ENCODE peak calls at places on chromosomes 13 and 19, in nine cellular contexts. B is glutamatergic neuron; C is CD8-positive, alpha-beta T cell; S is HFFc6; U is DND-41; Q is mesothelial cell of epicardium; G is cardiac fibroblast; W is kidney epithelial cell; A is endothelial cell. N is an unnamed sample.

GRCh38 chr13:31046711-31047279 is 114.3 kb downstream of the TEX26 start:
- DNase-seq in S (no peak), C (no peak), B (peak), Q (no peak), W (no peak), U (no peak), G (peak), A (no peak), N (no peak)

GRCh38 chr19:11479470-11480080 is 1.3 kb downstream of the ELAVL3 start:
- DNase-seq in A (no peak), Q (no peak), B (peak), U (no peak), W (no peak), C (no peak), G (peak), S (no peak), N (no peak)

GRCh38 chr19:21463449-21464105 is 41.8 kb upstream of the ZNF429 start:
- DNase-seq in W (peak), U (peak), A (peak), S (no peak), C (no peak), Q (peak), G (no peak), B (peak), N (no peak)

GRCh38 chr13:33634526-33635111 is 183.3 kb upstream of the RFC3 start:
- DNase-seq in Q (no peak), U (no peak), A (no peak), C (no peak), G (peak), B (no peak), W (no peak), S (no peak), N (no peak)

GRCh38 chr19:7590256-7590655 is 5.4 kb upstream of the CAMSAP3 start:
- DNase-seq in C (no peak), U (no peak), S (no peak), B (no peak), G (no peak), Q (no peak), W (no peak), A (no peak), N (no peak)

GRCh38 chr19:46173886-46174475 is 25.9 kb downstream of the IGFL2 start:
- DNase-seq in W (no peak), S (no peak), G (no peak), U (no peak), A (no peak), C (no peak), B (no peak), Q (no peak), N (no peak)

GRCh38 chr13:78410164-78410563 is 193.2 kb downstream of the POU4F1 start:
- DNase-seq in C (no peak), Q (no peak), U (no peak), G (no peak), B (no peak), A (no peak), S (no peak), W (no peak), N (no peak)

GRCh38 chr13:64061649-64062048 is 2646.0 kb upstream of the PCDH20 start:
- DNase-seq in C (no peak), S (no peak), W (no peak), B (no peak), G (no peak), Q (no peak), A (no peak), U (no peak), N (no peak)

GRCh38 chr19:35207391-35207871 is 21.1 kb downstream of the FAM187B start:
- DNase-seq in S (no peak), G (no peak), Q (no peak), B (no peak), A (no peak), W (no peak), U (no peak), C (peak), N (no peak)

GRCh38 chr19:16559896-16560295 is 12.3 kb downstream of the SLC35E1 start:
- DNase-seq in Q (no peak), A (no peak), G (no peak), W (no peak), S (no peak), B (no peak), C (no peak), U (no peak), N (no peak)

GRCh38 chr19:1249298-1249989 is 1.1 kb downstream of the MIDN start:
- DNase-seq in B (peak), W (peak), G (peak), C (peak), S (peak), Q (peak), A (peak), U (peak), N (peak)

GRCh38 chr19:1248454-1249297 is at the start of gene MIDN:
- DNase-seq in W (no peak), A (peak), C (peak), Q (peak), U (no peak), B (peak), G (peak), S (peak), N (peak)

GRCh38 chr19:1249990-1250298 is 1.6 kb downstream of the MIDN start:
- DNase-seq in W (no peak), B (no peak), A (no peak), S (no peak), G (no peak), U (no peak), C (no peak), Q (no peak), N (no peak)

GRCh38 chr19:1245884-1246816 is 2.2 kb upstream of the MIDN start:
- DNase-seq in G (no peak), W (no peak), U (no peak), C (peak), B (no peak), S (no peak), A (no peak), Q (no peak), N (no peak)

GRCh38 chr19:1247747-1248453 is 483 bp upstream of the MIDN start:
- DNase-seq in G (peak), B (peak), C (peak), W (no peak), S (peak), A (peak), Q (no peak), U (no peak), N (peak)
- TF ChIP-seq CTCF in G (peak), B (no peak), C (no peak), W (peak), S (peak), A (no peak), Q (no peak), U (no peak), N (no peak)

DNA sequence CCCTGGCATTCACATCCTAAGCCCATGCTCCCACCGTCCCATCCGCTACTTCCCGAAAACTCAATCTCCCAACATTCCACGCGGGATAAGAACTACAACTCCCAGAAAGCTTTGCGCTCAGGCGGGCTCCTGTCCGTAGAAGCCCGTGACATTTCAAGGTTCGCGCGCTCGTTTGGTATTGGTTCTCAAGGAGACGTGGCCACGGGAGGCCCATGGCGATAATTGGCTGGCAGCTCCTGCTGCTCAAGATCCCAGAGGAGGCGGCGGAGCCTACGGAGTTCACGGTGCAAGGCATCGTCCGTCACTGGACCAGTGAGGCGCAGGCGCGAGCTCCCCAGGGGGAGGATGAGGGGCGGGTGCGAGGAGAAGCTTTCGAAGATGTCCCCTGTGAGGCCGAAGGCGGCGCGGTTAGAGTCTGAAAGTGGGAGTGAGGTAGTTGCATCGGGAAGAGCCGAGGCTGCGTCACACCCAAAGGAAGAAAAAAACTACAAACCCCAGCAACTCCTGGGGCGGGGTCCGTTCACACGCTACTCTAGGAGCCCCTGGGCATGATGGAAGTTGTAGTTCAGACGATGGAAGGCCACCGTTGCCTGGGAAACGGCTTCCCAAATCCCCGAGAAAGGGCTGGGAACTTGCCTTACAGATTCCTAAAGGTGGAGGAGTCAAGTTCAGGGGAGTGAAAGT is 1.2 kb upstream of the MAMSTR start:
- DNase-seq in C (peak), U (peak), Q (peak), S (peak), W (peak), G (peak), B (peak), A (peak), N (peak)
- TF ChIP-seq CTCF in C (no peak), U (no peak), Q (no peak), S (no peak), W (no peak), G (peak), B (no peak), A (no peak), N (no peak)

DNA sequence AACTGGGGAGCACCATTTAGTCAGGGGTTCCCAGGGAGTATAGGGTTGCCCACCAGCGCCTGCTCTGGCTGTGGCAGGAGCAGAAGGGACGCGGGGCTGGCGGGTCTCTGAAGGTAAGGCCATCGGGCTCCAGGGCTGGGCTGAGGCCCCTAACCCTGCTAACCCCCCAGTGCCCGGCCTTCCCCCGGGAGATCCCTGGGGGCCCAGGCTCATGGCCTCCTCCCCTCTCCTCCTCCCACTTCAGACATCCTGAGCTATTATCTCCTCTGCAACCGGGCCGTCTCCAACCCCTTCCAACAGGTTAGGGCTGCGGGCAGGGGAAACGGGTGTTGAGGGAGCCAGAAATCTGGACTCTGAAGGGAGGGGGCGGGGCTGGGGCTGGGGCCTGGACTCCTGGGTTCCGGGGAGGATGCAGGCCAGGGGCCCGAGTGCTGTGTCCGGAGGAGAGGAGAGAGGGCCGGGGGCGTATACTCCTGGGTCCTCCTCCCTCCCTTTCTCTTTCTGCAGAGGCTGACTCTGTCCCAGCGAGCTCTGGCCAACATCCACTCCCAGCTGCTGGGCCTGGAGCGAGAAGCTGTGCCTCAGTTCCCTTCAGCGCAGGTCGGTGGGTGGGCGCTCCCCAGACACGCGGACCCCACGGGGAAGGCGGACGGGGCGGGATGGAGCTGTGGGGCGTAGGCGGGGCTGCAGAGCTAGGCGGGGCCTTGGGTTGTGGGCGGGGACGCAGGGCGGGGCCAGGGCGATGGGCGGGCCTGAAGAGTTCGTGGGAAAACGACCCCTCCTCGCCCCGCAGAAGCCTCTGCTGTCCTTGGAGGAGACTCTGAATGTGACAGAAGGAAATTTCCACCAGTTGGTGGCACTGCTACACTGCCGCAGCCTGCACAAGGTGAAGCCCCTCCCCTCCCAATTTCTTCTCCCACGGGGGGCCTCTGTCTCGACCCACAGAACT is 15.3 kb downstream of the TTYH1 start:
- DNase-seq in G (peak), B (peak), U (peak), W (no peak), A (peak), C (peak), Q (peak), S (no peak), N (peak)
- TF ChIP-seq CTCF in G (no peak), B (no peak), U (peak), W (peak), A (no peak), C (peak), Q (no peak), S (peak), N (no peak)

GRCh38 chr19:18477974-18478373 is 40.0 kb upstream of the ISYNA1 start:
- DNase-seq in B (peak), G (no peak), U (no peak), W (no peak), Q (no peak), C (no peak), A (no peak), S (no peak), N (no peak)

GRCh38 chr19:18478545-18479311 is 40.8 kb upstream of the ISYNA1 start:
- DNase-seq in Q (no peak), A (peak), S (peak), G (peak), C (peak), U (peak), B (no peak), W (peak), N (no peak)

GRCh38 chr19:18475762-18476331 is 37.9 kb upstream of the ISYNA1 start:
- DNase-seq in S (no peak), U (no peak), C (no peak), A (no peak), B (no peak), G (no peak), Q (no peak), W (no peak), N (no peak)

GRCh38 chr19:18476507-18477041 is 38.6 kb upstream of the ISYNA1 start:
- DNase-seq in G (no peak), A (no peak), U (no peak), W (no peak), B (no peak), S (no peak), C (no peak), Q (no peak), N (no peak)

GRCh38 chr19:18477042-18477760 is 39.3 kb upstream of the ISYNA1 start:
- DNase-seq in B (no peak), C (no peak), W (no peak), S (no peak), Q (no peak), A (no peak), G (no peak), U (no peak), N (no peak)
- TF ChIP-seq CTCF in B (peak), C (no peak), W (no peak), S (peak), Q (no peak), A (no peak), G (peak), U (no peak), N (no peak)